ENCODE peak calls at places on chromosomes 2 and 18, in nine cellular contexts. B is CD8-positive, alpha-beta memory T cell; K is pancreas; Q is neural progenitor cell; L is H1; Z is right cardiac atrium; U is endodermal cell; P is HCT116; G is IMR-90. T is an unnamed sample. For H3K4me1 and H3K9me3, the result is how much of the 10 kb centered on the place peaks cover.

GRCh38 chr2:192700934-192701333 is 506.2 kb upstream of the TMEFF2 start:
- DNase-seq in B (no peak), Q (no peak), K (no peak), Z (no peak), G (no peak), P (no peak), L (no peak), U (no peak), T (no peak)

GRCh38 chr2:145095641-145096435 is 575.9 kb upstream of the ZEB2 start:
- DNase-seq in K (no peak), L (no peak), G (peak), P (no peak), Z (no peak), B (no peak), Q (no peak), U (no peak), T (no peak)

GRCh38 chr2:54967759-54968365 is 82.4 kb downstream of the RTN4 start:
- DNase-seq in Z (peak), Q (no peak), B (no peak), K (no peak), G (no peak), P (no peak), U (no peak), L (no peak), T (no peak)

GRCh38 chr18:61551586-61551985 is 218.4 kb downstream of the CDH20 start:
- DNase-seq in G (peak), U (peak), B (no peak), K (no peak), Q (peak), P (peak), L (no peak), Z (no peak), T (no peak)

GRCh38 chr2:120344991-120345975 is 653 bp upstream of the INHBB start:
- DNase-seq in Q (peak), P (no peak), G (no peak), U (peak), Z (peak), B (no peak), K (peak), L (peak), T (no peak)

GRCh38 chr2:43139996-43140621 is 86.3 kb downstream of the ZFP36L2 start:
- DNase-seq in U (peak), K (no peak), B (peak), G (no peak), Q (no peak), Z (peak), L (no peak), P (no peak), T (peak)

GRCh38 chr2:98952971-98953370 is 16.9 kb upstream of the CRACDL start:
- DNase-seq in Z (no peak), U (no peak), P (no peak), L (no peak), K (no peak), Q (no peak), B (no peak), G (no peak), T (no peak)

GRCh38 chr2:232588680-232589585 is 38.4 kb downstream of the EIF4E2 start:
- DNase-seq in Z (peak), L (no peak), Q (no peak), P (no peak), K (peak), U (no peak), G (peak), B (no peak), T (no peak)

GRCh38 chr2:221495766-221496165 is 76.3 kb downstream of the EPHA4 start:
- DNase-seq in Z (no peak), L (no peak), K (no peak), U (peak), P (no peak), Q (peak), G (no peak), B (no peak), T (no peak)

GRCh38 chr2:166134252-166135151 is 6.7 kb upstream of the SCN1A start:
- DNase-seq in P (no peak), K (no peak), U (no peak), Z (no peak), G (no peak), B (no peak), Q (no peak), L (no peak), T (no peak)

GRCh38 chr18:36786686-36787085 is 42.1 kb downstream of the TPGS2 start:
- DNase-seq in Q (no peak), L (no peak), G (peak), U (no peak), K (peak), B (no peak), Z (peak), P (no peak), T (no peak)

GRCh38 chr2:156537147-156537546 is 101.0 kb downstream of the GPD2 start:
- DNase-seq in P (no peak), L (no peak), G (peak), Z (no peak), Q (no peak), K (no peak), U (no peak), B (no peak), T (no peak)

GRCh38 chr2:55894720-55895119 is 28.9 kb downstream of the EFEMP1 start:
- DNase-seq in K (no peak), B (no peak), Q (no peak), P (no peak), L (no peak), Z (no peak), G (no peak), U (no peak), T (no peak)

GRCh38 chr2:160087854-160088745 is 25.7 kb upstream of the PLA2R1 start:
- DNase-seq in U (no peak), L (peak), Z (no peak), B (no peak), Q (peak), G (peak), K (no peak), P (no peak), T (no peak)

GRCh38 chr2:10047616-10048500 is 4.5 kb downstream of the KLF11 start:
- DNase-seq in B (no peak), Z (peak), L (no peak), Q (no peak), K (no peak), G (no peak), P (no peak), U (peak), T (no peak)

GRCh38 chr18:519019-519879 is 18.7 kb upstream of the COLEC12 start:
- DNase-seq in P (no peak), U (peak), B (no peak), Q (no peak), Z (peak), L (no peak), G (peak), K (peak), T (no peak)

GRCh38 chr2:213020268-213020667 is 131.1 kb downstream of the IKZF2 start:
- DNase-seq in L (no peak), B (no peak), Q (no peak), U (no peak), G (no peak), Z (no peak), K (no peak), P (no peak), T (no peak)

GRCh38 chr18:22387364-22387763 is 30.4 kb downstream of the CTAGE1 start:
- DNase-seq in Z (no peak), L (no peak), B (no peak), K (peak), P (no peak), U (no peak), Q (no peak), G (no peak), T (no peak)

GRCh38 chr2:48347712-48348111 is 182.2 kb upstream of the STON1 start:
- DNase-seq in Z (no peak), L (no peak), U (no peak), G (no peak), K (no peak), Q (no peak), P (no peak), B (no peak), T (no peak)

GRCh38 chr18:36758001-36758400 is 70.8 kb downstream of the TPGS2 start:
- DNase-seq in G (peak), U (no peak), Q (no peak), Z (no peak), K (no peak), B (no peak), L (no peak), P (no peak), T (no peak)

GRCh38 chr2:174027956-174028355 is 62.8 kb upstream of the SP3 start:
- DNase-seq in L (no peak), B (no peak), U (no peak), Q (no peak), K (no peak), G (no peak), Z (peak), P (no peak), T (no peak)

GRCh38 chr2:32008811-32009478 is 1.9 kb downstream of the MEMO1 start:
- DNase-seq in L (no peak), U (no peak), K (no peak), B (no peak), P (no peak), Q (peak), Z (no peak), G (peak), T (no peak)

GRCh38 chr18:52764271-52764670 is 424.3 kb downstream of the DCC start:
- DNase-seq in K (no peak), P (no peak), B (no peak), G (no peak), U (no peak), L (no peak), Q (no peak), Z (no peak), T (no peak)

GRCh38 chr2:233281986-233282603 is 25.5 kb upstream of the SAG start:
- DNase-seq in Z (no peak), U (no peak), P (no peak), K (no peak), B (no peak), G (no peak), L (no peak), Q (no peak), T (no peak)

GRCh38 chr2:121613774-121614173 is 35.5 kb downstream of the CLASP1 start:
- DNase-seq in L (no peak), U (no peak), B (no peak), K (no peak), Q (no peak), G (peak), Z (no peak), P (no peak), T (no peak)

GRCh38 chr2:219509780-219510511 is 4.3 kb upstream of the ASIC4 start:
- DNase-seq in B (no peak), P (no peak), L (peak), K (peak), Z (peak), Q (peak), G (peak), U (peak), T (peak)

GRCh38 chr2:43803113-43803512 is 29.3 kb downstream of the DYNC2LI1 start:
- DNase-seq in P (no peak), K (no peak), Q (no peak), B (no peak), U (no peak), L (no peak), Z (no peak), G (peak), T (no peak)

GRCh38 chr2:46116616-46117015 is 180.6 kb upstream of the EPAS1 start:
- DNase-seq in U (no peak), K (no peak), L (no peak), B (no peak), G (peak), Q (no peak), P (no peak), Z (no peak), T (no peak)

GRCh38 chr18:9516437-9517064 is 41.2 kb downstream of the RALBP1 start:
- DNase-seq in B (no peak), G (peak), K (no peak), Q (peak), P (peak), L (no peak), U (no peak), Z (no peak), T (no peak)

GRCh38 chr2:109232909-109233308 is 103.9 kb downstream of the SH3RF3 start:
- DNase-seq in Q (no peak), G (no peak), Z (no peak), P (no peak), U (no peak), L (no peak), K (no peak), B (no peak), T (no peak)

GRCh38 chr2:109230980-109231420 is 102.0 kb downstream of the SH3RF3 start:
- DNase-seq in U (no peak), Z (peak), L (no peak), P (no peak), Q (no peak), G (no peak), B (no peak), K (no peak), T (no peak)

GRCh38 chr2:109229094-109229675 is 100.2 kb downstream of the SH3RF3 start:
- DNase-seq in P (no peak), K (no peak), G (no peak), L (no peak), Z (no peak), B (no peak), U (peak), Q (no peak), T (peak)

GRCh38 chr2:109232306-109232705 is 103.3 kb downstream of the SH3RF3 start:
- DNase-seq in Z (no peak), L (no peak), P (no peak), G (no peak), K (no peak), Q (no peak), U (no peak), B (no peak), T (no peak)

GRCh38 chr2:109231428-109231827 is 102.4 kb downstream of the SH3RF3 start:
- DNase-seq in Q (no peak), P (no peak), B (no peak), U (no peak), L (no peak), G (no peak), K (no peak), Z (no peak), T (no peak)
- H3K4me1 ChIP-seq in Q (under half), P (under half), B (under half), U (under half), L (under half), G (under half), K (under half), Z (under half), T (under half)

GRCh38 chr18:35245719-35246317 is 5.0 kb downstream of the ZNF397 start:
- DNase-seq in Q (no peak), Z (no peak), K (no peak), B (no peak), G (no peak), L (no peak), U (no peak), P (no peak), T (no peak)
- H3K9me3 ChIP-seq in Q (under half), Z (under half), K (under half), B (under half), G (under half), L (under half), U (half or more), P (under half), T (under half)

DNA sequence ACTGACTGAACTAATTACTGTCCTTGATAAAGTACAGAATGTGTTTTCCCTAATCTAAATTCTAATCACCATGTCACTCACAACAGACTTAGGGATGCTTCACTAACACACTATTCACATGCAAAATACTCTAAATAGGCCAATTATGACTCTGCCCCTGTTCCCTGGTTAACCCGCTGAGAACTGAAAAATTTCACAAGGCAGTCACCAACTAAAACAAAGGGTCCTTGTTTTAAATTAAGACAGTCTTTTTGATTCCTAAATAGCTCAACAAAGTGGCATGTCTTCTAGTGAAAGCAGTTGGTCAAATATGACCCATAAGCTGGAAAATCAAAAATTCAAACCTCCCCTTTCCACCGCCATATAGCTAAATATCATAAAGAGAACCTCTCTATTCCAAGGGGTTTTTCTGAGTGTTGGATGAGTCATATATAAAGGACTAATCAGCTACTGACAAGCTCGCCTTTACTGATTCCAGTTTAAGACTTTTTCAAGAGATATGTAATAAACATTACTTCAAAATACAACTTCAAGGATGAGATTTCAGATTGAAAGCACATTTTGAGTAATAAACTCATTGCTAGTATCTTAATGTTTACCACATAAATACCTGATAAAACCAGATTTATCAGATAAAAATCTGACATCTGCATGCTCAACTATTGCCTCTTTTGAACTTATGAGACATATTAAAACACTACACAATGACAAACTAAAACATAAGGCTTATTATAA is 235.8 kb downstream of the TCF4 start:
- DNase-seq in B (no peak), L (no peak), U (no peak), Z (no peak), Q (peak), G (peak), K (no peak), P (no peak), T (no peak)
- H3K27ac ChIP-seq in B (no peak), L (no peak), U (peak), Z (no peak), Q (peak), G (no peak), K (no peak), P (no peak), T (no peak)

DNA sequence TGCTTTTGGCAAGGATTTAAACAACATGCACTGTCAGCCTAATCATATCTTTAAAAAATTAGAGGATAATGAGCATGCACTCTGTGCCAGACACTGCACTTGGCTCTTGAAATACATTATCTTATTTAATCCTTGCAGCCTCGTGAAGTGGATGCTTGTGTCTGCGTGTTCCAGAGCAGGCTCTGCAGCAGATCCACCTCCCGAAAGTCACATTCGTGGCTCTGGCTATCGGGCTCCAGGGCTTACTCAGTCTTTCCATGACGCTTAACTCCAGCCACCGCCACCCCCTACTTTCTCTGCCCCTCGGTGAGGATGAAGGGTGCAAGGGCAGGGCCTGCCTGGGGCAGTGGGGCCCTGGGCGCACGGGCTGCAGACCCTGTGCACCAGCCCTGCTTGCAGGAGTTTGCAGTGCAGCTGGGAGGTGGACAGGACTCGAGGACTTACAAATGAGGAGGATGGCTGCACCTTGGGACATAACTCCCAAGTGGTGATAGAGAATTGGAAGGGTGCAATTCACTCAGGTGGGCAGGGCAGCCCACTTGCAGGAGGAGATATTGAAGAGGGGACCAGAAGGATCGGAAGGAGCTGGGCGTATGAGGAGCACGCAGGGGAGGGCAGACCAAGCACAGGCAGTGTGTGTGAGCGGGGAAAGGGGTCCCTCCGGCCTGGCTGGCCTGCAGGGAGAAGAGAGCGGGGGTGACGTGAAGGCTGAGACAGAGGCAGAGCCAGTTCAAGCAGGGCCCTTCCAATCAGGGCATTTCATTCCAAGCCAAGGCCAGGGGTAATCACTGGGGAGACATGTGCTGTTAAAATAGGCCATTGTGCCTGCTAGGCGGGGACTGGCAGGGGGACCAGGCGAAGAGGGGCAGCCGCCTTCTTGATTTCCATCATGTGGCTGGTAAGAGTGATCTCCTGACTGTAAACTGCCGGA is 62.0 kb downstream of the ACKR3 start:
- DNase-seq in U (peak), K (no peak), B (no peak), P (no peak), G (no peak), L (no peak), Z (peak), Q (no peak), T (no peak)
- H3K4me1 ChIP-seq in U (under half), K (under half), B (under half), P (under half), G (under half), L (under half), Z (under half), Q (under half), T (under half)

DNA sequence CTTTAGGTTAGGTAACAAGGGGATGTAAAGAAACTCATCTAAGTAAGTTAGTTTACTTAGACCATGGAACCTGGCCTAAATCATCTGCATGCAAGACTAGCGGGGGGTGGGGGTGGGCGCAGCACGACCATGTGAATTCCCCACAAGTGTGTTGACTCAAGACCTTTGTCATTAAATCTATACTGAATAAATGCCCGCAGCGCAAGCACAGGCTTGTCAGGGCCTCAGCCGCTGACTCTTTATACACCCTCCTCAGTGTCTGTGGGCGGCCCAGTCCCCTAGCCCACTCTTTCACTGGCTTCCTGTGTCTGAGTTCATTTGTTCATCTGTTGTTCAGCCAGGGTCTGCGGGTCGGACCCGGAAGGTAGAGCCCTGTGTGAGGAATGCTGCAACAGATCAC is 17.8 kb downstream of the MAP3K2 start:
- DNase-seq in L (no peak), G (no peak), B (no peak), K (no peak), U (no peak), P (no peak), Z (no peak), Q (no peak), T (no peak)
- H3K9me3 ChIP-seq in L (under half), G (under half), B (under half), K (under half), U (half or more), P (under half), Z (under half), Q (under half), T (under half)

DNA sequence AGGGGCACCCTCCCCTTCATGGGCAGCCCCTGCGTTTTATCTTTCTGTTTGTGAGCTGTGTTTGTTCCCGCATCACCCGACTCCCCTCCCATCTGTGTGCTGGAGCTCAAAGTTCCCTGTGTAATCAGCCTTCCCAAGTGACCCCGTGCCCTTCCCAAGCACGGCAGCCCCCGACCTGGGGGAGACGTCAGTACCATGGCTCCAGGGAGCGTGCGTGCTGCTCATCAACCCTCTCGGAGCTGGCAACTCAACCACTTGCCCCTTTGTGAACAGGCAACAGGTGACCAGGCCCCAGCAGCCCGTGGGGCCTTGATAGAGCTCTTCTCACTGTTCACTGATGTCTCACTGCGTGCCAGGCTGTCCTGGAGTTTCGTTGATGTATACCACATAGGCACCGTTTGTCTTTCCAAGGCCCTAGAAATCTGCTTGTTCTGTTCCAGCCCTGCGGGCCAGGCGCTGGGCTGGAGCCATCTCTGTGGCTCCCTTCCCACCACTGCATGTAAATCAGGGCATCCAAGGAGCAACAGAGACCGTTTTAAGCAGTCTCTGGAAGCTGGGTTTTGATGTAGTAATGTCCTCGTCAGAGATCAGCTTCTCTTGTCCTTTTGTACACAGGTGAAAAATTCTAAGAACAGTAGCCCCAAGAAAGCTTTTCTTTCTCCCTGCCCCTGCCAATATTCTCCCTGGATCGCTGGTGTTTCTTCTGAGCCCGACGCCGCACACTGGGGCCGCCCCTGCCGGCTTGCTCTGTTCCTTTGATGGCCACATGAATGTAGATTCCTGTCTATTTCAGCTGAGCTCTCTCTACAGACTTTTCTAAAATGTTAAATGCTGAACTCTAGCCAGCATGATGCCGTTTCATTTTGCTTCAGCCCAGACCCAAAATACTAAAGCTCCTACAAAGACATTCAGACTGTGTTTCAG is 107.0 kb upstream of the PTPRM start:
- DNase-seq in Z (peak), L (no peak), G (no peak), K (no peak), U (no peak), Q (peak), B (no peak), P (no peak), T (no peak)
- H3K27ac ChIP-seq in Z (no peak), L (no peak), G (no peak), K (no peak), U (no peak), Q (peak), B (no peak), P (no peak), T (no peak)